ENCODE peak calls at places on chromosomes 11 and 22, in ten cellular contexts. N, G, B, A, Z, P, F, R, I and C are unnamed samples.

GRCh38 chr11:120715239-120715638 is 203.7 kb downstream of the GRIK4 start:
- DNase-seq in N (no peak), G (no peak), B (peak; percentile 63), A (peak; percentile 36), Z (peak; percentile 15), P (peak; percentile 8), F (no peak), R (no peak), I (no peak), C (no peak)

GRCh38 chr11:35412285-35412684 is 7.1 kb downstream of the SLC1A2 start:
- DNase-seq in N (no peak), G (no peak), B (no peak), A (peak; percentile 55), Z (peak; percentile 32), P (peak; percentile 11), F (peak; percentile 3), R (no peak), I (peak; percentile 4), C (peak; percentile 58)

GRCh38 chr22:39254789-39255298 is 10.1 kb upstream of the PDGFB start:
- DNase-seq in N (no peak), G (no peak), B (peak; percentile 71), A (peak; percentile 85), Z (peak; percentile 54), P (no peak), F (peak; percentile 68), R (no peak), I (no peak), C (peak; percentile 72)

GRCh38 chr11:64800633-64801464 is 2.2 kb downstream of the MAP4K2 start:
- DNase-seq in N (no peak), G (no peak), B (no peak), A (no peak), Z (no peak), P (no peak), F (no peak), R (no peak), I (no peak), C (no peak)

GRCh38 chr22:30575011-30575671 is 676 bp upstream of the GAL3ST1 start:
- DNase-seq in N (no peak), G (peak; percentile 30), B (no peak), A (no peak), Z (peak; percentile 73), P (peak; percentile 93), F (peak; percentile 84), R (no peak), I (no peak), C (peak; percentile 58)

GRCh38 chr22:43535741-43536140 is 123.9 kb downstream of the MPPED1 start:
- DNase-seq in N (no peak), G (no peak), B (no peak), A (no peak), Z (no peak), P (no peak), F (no peak), R (no peak), I (no peak), C (no peak)

GRCh38 chr11:43947815-43948214 is 5.4 kb downstream of the C11orf96 start:
- DNase-seq in N (no peak), G (no peak), B (no peak), A (no peak), Z (no peak), P (no peak), F (no peak), R (no peak), I (no peak), C (no peak)

GRCh38 chr11:94771390-94771789 is 3.2 kb downstream of the AMOTL1 start:
- DNase-seq in N (no peak), G (no peak), B (no peak), A (no peak), Z (no peak), P (no peak), F (no peak), R (no peak), I (no peak), C (no peak)

GRCh38 chr11:130476922-130477491 is 28.6 kb downstream of the ADAMTS15 start:
- DNase-seq in N (no peak), G (no peak), B (no peak), A (no peak), Z (no peak), P (no peak), F (no peak), R (no peak), I (no peak), C (no peak)

GRCh38 chr22:24411256-24412004 is 16.0 kb upstream of the ADORA2A start:
- DNase-seq in N (no peak), G (no peak), B (no peak), A (no peak), Z (no peak), P (no peak), F (no peak), R (no peak), I (no peak), C (no peak)

GRCh38 chr11:27718346-27718852 is 18.1 kb upstream of the BDNF start:
- DNase-seq in N (no peak), G (no peak), B (no peak), A (peak; percentile 93), Z (peak; percentile 77), P (peak; percentile 74), F (peak; percentile 93), R (peak; percentile 64), I (peak; percentile 76), C (peak; percentile 88)

GRCh38 chr11:119404872-119405271 is 18.1 kb downstream of the THY1 start:
- DNase-seq in N (no peak), G (no peak), B (no peak), A (no peak), Z (no peak), P (no peak), F (peak; percentile 44), R (no peak), I (no peak), C (peak; percentile 21)

GRCh38 chr22:17851754-17852153 is 77.5 kb upstream of the BID start:
- DNase-seq in N (no peak), G (peak; percentile 74), B (no peak), A (no peak), Z (no peak), P (peak; percentile 14), F (no peak), R (no peak), I (no peak), C (no peak)

GRCh38 chr11:68816917-68817419 is 24.7 kb downstream of the CPT1A start:
- DNase-seq in N (no peak), G (no peak), B (no peak), A (peak; percentile 6), Z (no peak), P (no peak), F (no peak), R (no peak), I (no peak), C (no peak)

GRCh38 chr11:126725043-126725442 is 275.5 kb downstream of the KIRREL3 start:
- DNase-seq in N (no peak), G (no peak), B (no peak), A (no peak), Z (no peak), P (no peak), F (no peak), R (no peak), I (no peak), C (no peak)

GRCh38 chr11:88327462-88328143 is 9.9 kb downstream of the CTSC start:
- DNase-seq in N (no peak), G (no peak), B (no peak), A (no peak), Z (no peak), P (no peak), F (no peak), R (no peak), I (no peak), C (no peak)

GRCh38 chr11:68048681-68049508 is 10.1 kb downstream of the TCIRG1 start:
- DNase-seq in N (no peak), G (no peak), B (no peak), A (no peak), Z (no peak), P (no peak), F (no peak), R (no peak), I (no peak), C (no peak)

GRCh38 chr22:44731357-44731970 is 20.9 kb upstream of the ARHGAP8 start:
- DNase-seq in N (no peak), G (no peak), B (no peak), A (no peak), Z (no peak), P (no peak), F (no peak), R (no peak), I (no peak), C (no peak)

GRCh38 chr11:2204361-2205213 is 33.0 kb upstream of the TH start:
- DNase-seq in N (no peak), G (peak; percentile 5), B (no peak), A (no peak), Z (no peak), P (no peak), F (no peak), R (no peak), I (no peak), C (no peak)

GRCh38 chr22:50678651-50679521 is 6.3 kb downstream of the SHANK3 start:
- DNase-seq in N (no peak), G (no peak), B (no peak), A (no peak), Z (no peak), P (no peak), F (no peak), R (no peak), I (no peak), C (no peak)

GRCh38 chr11:5928269-5928668 is 13.8 kb upstream of the OR56A3 start:
- DNase-seq in N (no peak), G (no peak), B (no peak), A (no peak), Z (no peak), P (no peak), F (no peak), R (no peak), I (no peak), C (no peak)

GRCh38 chr11:64276653-64277431 is 7.6 kb downstream of the BAD start:
- DNase-seq in N (no peak), G (no peak), B (peak; percentile 0), A (peak; percentile 93), Z (no peak), P (no peak), F (peak; percentile 55), R (no peak), I (no peak), C (peak; percentile 44)